ENCODE peak calls at places on chromosomes 6 and 20, in nine cellular contexts. S is T-cell; P is BE2C; T is caudate nucleus; B is stimulated activated CD8-positive, alpha-beta memory T cell treated with anti-CD3 and anti-CD28 coated beads, Interleukin-12 subunit alpha, Interleukin-12 subunit beta, amount 100 ng/mL, for 4 hours; F is GDM1; H is NCI-H774; L is brain microvascular endothelial cell; Q is RPMI7951. Z is an unnamed sample.

GRCh38 chr6:152099816-152100618 is 292.5 kb downstream of the ESR1 start:
- DNase-seq in L (no peak), H (no peak), B (no peak), P (no peak), T (no peak), F (no peak), Q (peak; percentile 93), S (no peak), Z (no peak)

GRCh38 chr6:14966902-14967711 is 278.8 kb upstream of the JARID2 start:
- DNase-seq in Q (no peak), P (no peak), L (no peak), B (no peak), S (no peak), H (no peak), F (peak; percentile 0), T (no peak), Z (no peak)

GRCh38 chr20:18288748-18289705 is 700 bp downstream of the ZNF133 start:
- DNase-seq in S (no peak), T (no peak), F (no peak), Q (peak; percentile 29), B (no peak), L (peak; percentile 17), P (no peak), H (no peak), Z (no peak)

GRCh38 chr6:33957391-33958207 is 153.8 kb upstream of the MLN start:
- DNase-seq in S (no peak), H (no peak), L (no peak), F (no peak), P (no peak), T (no peak), B (no peak), Q (no peak), Z (no peak)

GRCh38 chr20:61370841-61371303 is 118.8 kb downstream of the CDH4 start:
- DNase-seq in T (peak; percentile 13), Q (no peak), P (no peak), H (no peak), F (no peak), S (no peak), B (no peak), L (no peak), Z (no peak)

GRCh38 chr20:15913661-15914060 is 659.6 kb downstream of the KIF16B start:
- DNase-seq in S (no peak), H (peak; percentile 19), T (no peak), B (no peak), F (no peak), P (no peak), L (no peak), Q (no peak), Z (no peak)

GRCh38 chr6:14107000-14107399 is 10.6 kb upstream of the CD83 start:
- DNase-seq in L (no peak), B (no peak), T (no peak), H (no peak), F (no peak), S (no peak), P (no peak), Q (no peak), Z (no peak)

GRCh38 chr6:170158296-170159039 is 132.4 kb downstream of the DLL1 start:
- DNase-seq in P (no peak), S (no peak), F (no peak), L (no peak), Q (no peak), T (no peak), H (no peak), B (no peak), Z (no peak)

GRCh38 chr6:116096979-116097816 is 3.5 kb upstream of the NT5DC1 start:
- DNase-seq in H (no peak), P (no peak), T (no peak), B (no peak), F (no peak), L (no peak), S (no peak), Q (peak; percentile 19), Z (no peak)

GRCh38 chr6:69894578-69895347 is 28.4 kb downstream of the COL19A1 start:
- DNase-seq in L (peak; percentile 74), H (no peak), S (no peak), T (no peak), B (no peak), P (peak; percentile 81), F (no peak), Q (peak; percentile 83), Z (no peak)

GRCh38 chr20:15310361-15310760 is 972.9 kb upstream of the FLRT3 start:
- DNase-seq in Q (no peak), S (no peak), P (no peak), L (peak; percentile 18), B (no peak), T (no peak), H (no peak), F (no peak), Z (no peak)

GRCh38 chr6:55941713-55942112 is 66.3 kb upstream of the BMP5 start:
- DNase-seq in S (no peak), T (no peak), P (no peak), F (no peak), B (no peak), L (no peak), H (no peak), Q (no peak), Z (no peak)

GRCh38 chr6:145569140-145569539 is 166.2 kb downstream of the EPM2A start:
- DNase-seq in B (no peak), H (no peak), Q (peak; percentile 58), L (peak; percentile 11), F (no peak), P (no peak), T (no peak), S (no peak), Z (no peak)

GRCh38 chr20:62576815-62577214 is 65.5 kb upstream of the SLCO4A1 start:
- DNase-seq in P (no peak), T (no peak), L (peak; percentile 9), Q (peak; percentile 53), H (no peak), B (no peak), F (no peak), S (no peak), Z (no peak)

GRCh38 chr6:21022343-21023107 is 488.3 kb downstream of the CDKAL1 start:
- DNase-seq in H (peak; percentile 96), T (no peak), S (no peak), Q (peak; percentile 33), L (peak; percentile 51), P (no peak), B (no peak), F (no peak), Z (no peak)

GRCh38 chr6:45959534-45960195 is 56.0 kb downstream of the CLIC5 start:
- DNase-seq in T (no peak), S (no peak), Q (peak; percentile 47), L (no peak), F (no peak), P (no peak), B (no peak), H (peak; percentile 77), Z (no peak)

GRCh38 chr6:156957931-156958547 is 180.9 kb downstream of the ARID1B start:
- DNase-seq in Q (no peak), H (no peak), B (no peak), T (no peak), F (no peak), P (no peak), S (no peak), L (no peak), Z (no peak)

GRCh38 chr20:37880726-37881591 is 22.0 kb upstream of the VSTM2L start:
- DNase-seq in P (peak; percentile 100), H (no peak), F (no peak), L (no peak), Q (no peak), S (no peak), T (no peak), B (no peak), Z (no peak)

GRCh38 chr6:10633216-10633615 is 61.2 kb downstream of the C6orf52 start:
- DNase-seq in F (peak; percentile 11), S (no peak), L (peak; percentile 77), H (no peak), Q (peak; percentile 86), P (no peak), T (no peak), B (no peak), Z (no peak)

GRCh38 chr6:15274696-15275387 is 29.0 kb downstream of the JARID2 start:
- DNase-seq in T (no peak), Q (peak; percentile 17), H (no peak), S (no peak), B (no peak), L (no peak), P (no peak), F (no peak), Z (no peak)

GRCh38 chr6:103734016-103734415 is 1125.7 kb downstream of the HACE1 start:
- DNase-seq in F (no peak), Q (no peak), B (no peak), S (no peak), L (no peak), P (no peak), T (no peak), H (no peak), Z (no peak)

GRCh38 chr20:13263451-13263850 is 42.4 kb downstream of the ISM1 start:
- DNase-seq in S (no peak), F (no peak), B (no peak), T (no peak), H (no peak), Q (peak; percentile 37), L (no peak), P (no peak), Z (no peak)

GRCh38 chr6:21381336-21381963 is 212.1 kb upstream of the SOX4 start:
- DNase-seq in B (no peak), P (no peak), L (no peak), Q (no peak), S (no peak), T (no peak), F (no peak), H (no peak), Z (no peak)

GRCh38 chr6:159301277-159301676 is 132.1 kb downstream of the FNDC1 start:
- DNase-seq in F (no peak), S (no peak), B (no peak), Q (no peak), H (no peak), T (no peak), L (no peak), P (no peak), Z (no peak)

GRCh38 chr6:56889492-56889891 is 65.4 kb upstream of the BEND6 start:
- DNase-seq in H (no peak), P (no peak), L (no peak), T (no peak), B (no peak), S (no peak), Q (no peak), F (no peak), Z (no peak)

GRCh38 chr20:45459606-45460005 is 9.9 kb upstream of the WFDC2 start:
- DNase-seq in H (no peak), Q (peak; percentile 26), B (no peak), T (no peak), F (no peak), P (no peak), L (no peak), S (no peak), Z (no peak)

GRCh38 chr6:3628143-3628840 is 123.2 kb downstream of the PXDC1 start:
- DNase-seq in P (no peak), L (no peak), Q (peak; percentile 16), H (peak; percentile 81), S (peak; percentile 4), B (no peak), T (no peak), F (no peak), Z (no peak)

GRCh38 chr20:23647346-23647745 is 9.6 kb upstream of the CST3 start:
- DNase-seq in Q (peak; percentile 54), P (no peak), F (no peak), L (no peak), H (no peak), B (no peak), T (no peak), S (no peak), Z (no peak)

GRCh38 chr6:35717449-35718353 is 19.1 kb upstream of the ARMC12 start:
- DNase-seq in T (no peak), P (no peak), H (no peak), F (peak; percentile 18), L (no peak), S (no peak), Q (no peak), B (no peak), Z (no peak)

GRCh38 chr20:11216451-11217314 is 542.9 kb upstream of the JAG1 start:
- DNase-seq in B (no peak), Q (no peak), T (no peak), F (no peak), S (no peak), P (no peak), L (peak; percentile 62), H (no peak), Z (no peak)

GRCh38 chr6:112298021-112298745 is 43.8 kb upstream of the LAMA4 start:
- DNase-seq in T (no peak), L (peak; percentile 94), Q (peak; percentile 94), H (no peak), P (no peak), B (no peak), F (no peak), S (no peak), Z (no peak)

Z was measured in occipital lobe.